ENCODE peak calls at places on chromosomes 16 and 17, in eight cellular contexts. L is activated naive CD4-positive, alpha-beta T cell; D is upper lobe of right lung; R is activated CD8-positive, alpha-beta memory T cell treated with anti-CD3 and anti-CD28 coated beads, Interleukin-2, amount 50 U/mL, for 48 hours; U is CD4-positive, alpha-beta memory T cell; A is caudate nucleus; Q is lower leg skin; S is HCEC 1CT. W is an unnamed sample.

GRCh38 chr16:12119562-12119961 is 143.0 kb downstream of the SNX29 start:
- DNase-seq in S (no peak), L (no peak), U (no peak), A (no peak), Q (peak), D (peak), R (no peak), W (no peak)

GRCh38 chr17:64679710-64680216 is 17.7 kb upstream of the SMURF2 start:
- DNase-seq in U (no peak), A (no peak), R (no peak), S (peak), L (no peak), D (no peak), Q (no peak), W (peak)

GRCh38 chr16:81136331-81137011 is 40.3 kb upstream of the GCSH start:
- DNase-seq in S (no peak), D (no peak), L (no peak), U (no peak), A (no peak), R (no peak), Q (no peak), W (no peak)

GRCh38 chr16:57380671-57381462 is 8.6 kb downstream of the CX3CL1 start:
- DNase-seq in L (no peak), D (no peak), Q (no peak), A (no peak), R (no peak), U (peak), S (no peak), W (peak)

GRCh38 chr16:73405851-73406250 is 357.9 kb upstream of the ZFHX3 start:
- DNase-seq in L (no peak), R (no peak), U (no peak), A (no peak), D (no peak), Q (no peak), S (no peak), W (no peak)

GRCh38 chr17:34075076-34075475 is 180.0 kb upstream of the CCL2 start:
- DNase-seq in A (no peak), D (no peak), L (no peak), S (no peak), U (no peak), R (no peak), Q (no peak), W (no peak)

GRCh38 chr16:67939507-67940435 is 3.1 kb upstream of the PSMB10 start:
- DNase-seq in U (peak), L (no peak), Q (no peak), A (no peak), D (no peak), R (peak), S (no peak), W (no peak)

GRCh38 chr16:74650966-74651567 is 15.6 kb downstream of the RFWD3 start:
- DNase-seq in R (no peak), D (no peak), S (no peak), A (no peak), Q (no peak), L (no peak), U (no peak), W (no peak)

GRCh38 chr17:77694391-77695363 is 263.8 kb upstream of the TNRC6C start:
- DNase-seq in A (no peak), L (no peak), D (peak), Q (no peak), S (no peak), U (no peak), R (peak), W (no peak)

GRCh38 chr17:75454193-75454592 is 2.2 kb upstream of the TMEM94 start:
- DNase-seq in D (no peak), R (no peak), S (no peak), A (no peak), U (no peak), L (no peak), Q (no peak), W (no peak)

GRCh38 chr17:51427259-51428255 is 167.2 kb downstream of the UTP18 start:
- DNase-seq in A (no peak), Q (no peak), R (peak), U (peak), D (no peak), S (no peak), L (no peak), W (peak)

GRCh38 chr16:67460961-67461360 is 20.0 kb downstream of the ATP6V0D1 start:
- DNase-seq in R (no peak), L (no peak), S (no peak), U (no peak), Q (no peak), D (no peak), A (no peak), W (no peak)